ENCODE peak calls at places on chromosomes 6 and 20, in seven cellular contexts. L, R, X, I, E, H and J are unnamed samples.

GRCh38 chr6:121297699-121298098 is 36.6 kb downstream of the TBC1D32 start:
- DNase-seq in L (no peak), R (no peak), X (no peak), I (no peak), E (no peak), H (no peak), J (no peak)

GRCh38 chr6:134921276-134921979 is 28.5 kb downstream of the ALDH8A1 start:
- DNase-seq in L (no peak), R (no peak), X (no peak), I (no peak), E (no peak), H (no peak), J (no peak)

GRCh38 chr6:33857301-33858052 is 53.7 kb upstream of the MLN start:
- DNase-seq in L (no peak), R (no peak), X (no peak), I (no peak), E (peak; percentile 62), H (no peak), J (no peak)

GRCh38 chr6:12229332-12229731 is 60.8 kb upstream of the EDN1 start:
- DNase-seq in L (no peak), R (no peak), X (no peak), I (no peak), E (no peak), H (no peak), J (no peak)

GRCh38 chr6:169831450-169832246 is 80.2 kb downstream of the ERMARD start:
- DNase-seq in L (peak; percentile 87), R (peak; percentile 46), X (peak; percentile 86), I (peak; percentile 74), E (peak; percentile 91), H (peak; percentile 32), J (no peak)

GRCh38 chr6:74932214-74932923 is 273.5 kb downstream of the COL12A1 start:
- DNase-seq in L (no peak), R (no peak), X (no peak), I (no peak), E (no peak), H (no peak), J (no peak)

GRCh38 chr6:137709424-137710281 is 157.4 kb upstream of the TNFAIP3 start:
- DNase-seq in L (no peak), R (no peak), X (no peak), I (no peak), E (no peak), H (peak; percentile 70), J (no peak)

GRCh38 chr20:21096321-21097043 is 9.7 kb downstream of the LINC00237 start:
- DNase-seq in L (peak; percentile 13), R (no peak), X (peak; percentile 78), I (no peak), E (no peak), H (no peak), J (peak; percentile 19)

GRCh38 chr6:135576055-135576454 is 78.5 kb upstream of the AHI1 start:
- DNase-seq in L (no peak), R (no peak), X (no peak), I (no peak), E (no peak), H (peak; percentile 50), J (no peak)

GRCh38 chr20:5864428-5864827 is 85.9 kb downstream of the TRMT6 start:
- DNase-seq in L (no peak), R (no peak), X (no peak), I (no peak), E (no peak), H (no peak), J (no peak)

GRCh38 chr6:10146723-10147451 is 268.0 kb downstream of the TFAP2A start:
- DNase-seq in L (peak; percentile 70), R (peak; percentile 21), X (peak; percentile 84), I (peak; percentile 12), E (no peak), H (peak; percentile 14), J (peak; percentile 36)

GRCh38 chr6:85452441-85452881 is 2.6 kb downstream of the NT5E start:
- DNase-seq in L (no peak), R (no peak), X (no peak), I (no peak), E (no peak), H (peak; percentile 80), J (no peak)

GRCh38 chr6:56511591-56511990 is 131.1 kb downstream of the DST start:
- DNase-seq in L (no peak), R (no peak), X (no peak), I (no peak), E (no peak), H (no peak), J (no peak)

GRCh38 chr6:47655719-47656595 is 42.4 kb upstream of the ADGRF4 start:
- DNase-seq in L (peak; percentile 33), R (no peak), X (peak; percentile 59), I (no peak), E (peak; percentile 68), H (peak; percentile 3), J (no peak)

GRCh38 chr6:68196645-68197044 is 438.4 kb upstream of the ADGRB3 start:
- DNase-seq in L (peak; percentile 20), R (no peak), X (peak; percentile 67), I (no peak), E (no peak), H (peak; percentile 15), J (peak; percentile 21)

GRCh38 chr6:5752282-5752681 is 254.4 kb downstream of the NRN1 start:
- DNase-seq in L (no peak), R (no peak), X (peak; percentile 60), I (no peak), E (no peak), H (peak; percentile 81), J (no peak)

GRCh38 chr20:21514553-21515251 is 838 bp upstream of the NKX2-2 start:
- DNase-seq in L (no peak), R (no peak), X (peak; percentile 90), I (no peak), E (no peak), H (no peak), J (no peak)

GRCh38 chr6:41497994-41498393 is 48.2 kb upstream of the FOXP4 start:
- DNase-seq in L (no peak), R (no peak), X (no peak), I (no peak), E (no peak), H (no peak), J (no peak)

GRCh38 chr6:30709101-30709868 is 7.8 kb downstream of the MDC1 start:
- DNase-seq in L (no peak), R (no peak), X (no peak), I (no peak), E (peak; percentile 22), H (no peak), J (no peak)

GRCh38 chr6:24775520-24776058 is 852 bp downstream of the GMNN start:
- DNase-seq in L (no peak), R (no peak), X (no peak), I (peak; percentile 25), E (no peak), H (peak; percentile 53), J (no peak)

GRCh38 chr6:85490516-85491248 is 40.8 kb downstream of the NT5E start:
- DNase-seq in L (no peak), R (no peak), X (no peak), I (no peak), E (no peak), H (no peak), J (no peak)

GRCh38 chr20:23061713-23062561 is 12.5 kb upstream of the THBD start:
- DNase-seq in L (no peak), R (peak; percentile 67), X (peak; percentile 78), I (peak; percentile 78), E (no peak), H (peak; percentile 57), J (no peak)

GRCh38 chr6:167410510-167410909 is 85.6 kb downstream of the TTLL2 start:
- DNase-seq in L (no peak), R (no peak), X (no peak), I (no peak), E (peak; percentile 48), H (no peak), J (no peak)

GRCh38 chr6:22099241-22099640 is 197.6 kb downstream of the PRL start:
- DNase-seq in L (no peak), R (no peak), X (no peak), I (no peak), E (no peak), H (no peak), J (no peak)

DNA sequence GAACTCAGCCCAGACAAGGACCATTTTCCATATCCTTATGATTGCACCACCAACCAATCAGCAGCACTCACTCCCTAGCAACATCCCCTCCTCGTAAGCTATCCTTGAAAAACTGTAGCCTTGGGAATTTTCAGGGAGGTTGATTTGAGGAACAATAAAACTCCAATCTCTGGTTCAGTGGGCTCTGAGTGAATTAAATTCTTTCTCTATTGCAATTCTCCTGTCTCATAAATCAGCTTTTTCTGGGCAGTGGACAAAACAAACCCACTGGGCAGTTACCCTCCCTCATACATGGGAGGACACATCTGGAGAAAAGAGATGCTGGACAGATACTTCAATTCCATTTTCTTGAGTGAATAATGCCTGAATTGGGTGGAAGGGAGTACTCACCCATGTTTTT is 115.4 kb upstream of the STXBP5 start:
- DNase-seq in L (no peak), R (no peak), X (no peak), I (no peak), E (no peak), H (no peak), J (no peak)
- H3K4me3 ChIP-seq in L (no peak overlapping the region), R (no peak overlapping the region), X (no peak overlapping the region), I (no peak overlapping the region), E (no peak overlapping the region), H (no peak overlapping the region), J (no peak overlapping the region)

DNA sequence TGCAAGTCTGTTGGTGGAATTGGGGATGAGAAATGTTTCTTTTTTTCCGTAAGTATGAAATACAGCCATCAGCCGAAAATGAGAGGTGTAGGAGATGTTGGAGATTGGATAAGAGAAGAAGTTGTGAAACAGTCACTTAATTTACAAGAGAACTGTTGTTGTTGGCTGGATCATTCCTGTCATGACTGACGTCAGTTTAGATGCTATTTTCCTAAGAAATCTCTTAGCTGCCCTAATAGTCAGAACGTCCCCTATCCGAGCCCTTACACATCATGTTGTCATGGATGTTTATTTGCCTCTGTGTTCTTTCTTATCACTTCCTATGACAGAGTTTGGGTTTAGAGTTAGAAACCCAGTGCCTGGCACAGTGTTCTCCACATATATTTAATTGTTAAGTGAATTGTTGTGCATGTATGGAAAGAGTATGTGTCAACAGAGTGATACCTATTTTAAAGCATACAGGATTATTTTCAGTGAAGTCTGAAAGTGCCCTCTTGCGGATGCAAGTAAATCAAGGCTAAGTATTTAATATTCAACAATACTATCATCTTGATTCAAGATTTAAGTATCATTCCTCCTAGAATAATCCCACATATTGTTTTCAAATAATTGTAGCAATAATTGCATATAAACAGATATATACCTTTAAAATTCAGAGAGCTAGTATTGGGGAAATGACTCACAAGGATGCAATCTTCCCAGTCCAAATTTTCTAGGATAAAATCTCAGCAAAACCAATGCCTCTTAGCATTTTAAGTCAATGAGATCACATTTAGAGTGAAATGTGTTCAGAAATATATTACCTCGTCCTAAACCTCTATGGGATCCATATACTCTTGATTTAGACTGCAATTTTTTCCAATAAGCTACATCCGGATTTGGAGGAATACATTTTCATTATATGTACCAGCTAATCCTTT is 309.9 kb upstream of the NOX3 start:
- DNase-seq in L (no peak), R (no peak), X (no peak), I (no peak), E (no peak), H (peak; percentile 3), J (no peak)
- TF ChIP-seq CTCF in L (no peak), R (no peak), X (no peak), I (no peak), E (no peak), H (no peak), J (no peak)

GRCh38 chr20:41011551-41012067 is 17.0 kb upstream of the TOP1 start:
- DNase-seq in L (no peak), R (no peak), X (no peak), I (no peak), E (no peak), H (no peak), J (peak; percentile 94)
- H3K4me3 ChIP-seq in L (no peak overlapping the region), R (no peak overlapping the region), X (no peak overlapping the region), I (no peak overlapping the region), E (no peak overlapping the region), H (no peak overlapping the region), J (no peak overlapping the region)

GRCh38 chr6:156552849-156553248 is 224.3 kb upstream of the ARID1B start:
- DNase-seq in L (no peak), R (no peak), X (no peak), I (no peak), E (no peak), H (no peak), J (no peak)
- TF ChIP-seq CTCF in L (no peak), R (no peak), X (no peak), I (no peak), E (no peak), H (no peak), J (no peak)